ENCODE peak calls at places on chromosomes 6 and 20, in ten cellular contexts. D is activated T-helper 9 cell treated with anti-CD3 and anti-CD28 coated beads, Interleukin-2, amount 50 U/mL, for 16 hours; E is globus pallidus; C is midbrain; Y is mammary epithelial cell; B is NCI-H1694; I is NCI-H2081; Z is B cell; R is endothelial cell; Q is stimulated activated naive CD8-positive, alpha-beta T cell treated with anti-CD3 and anti-CD28 coated beads, Interleukin-15, Interleukin-2, amounts not matched to agents 100 U/mL and 50 U/mL, for 24 hours. K is an unnamed sample.

GRCh38 chr6:5044866-5045265 is 40.3 kb upstream of the PPP1R3G start:
- DNase-seq in D (no peak), E (no peak), C (no peak), Y (no peak), B (no peak), I (no peak), Z (no peak), R (no peak), Q (no peak), K (no peak)

GRCh38 chr20:57867807-57868206 is 158.0 kb upstream of the PMEPA1 start:
- DNase-seq in D (no peak), E (no peak), C (no peak), Y (no peak), B (no peak), I (no peak), Z (no peak), R (no peak), Q (no peak), K (no peak)

GRCh38 chr20:49603209-49603627 is 35.3 kb upstream of the PTGIS start:
- DNase-seq in D (no peak), E (no peak), C (no peak), Y (no peak), B (no peak), I (no peak), Z (no peak), R (peak), Q (no peak), K (no peak)

GRCh38 chr20:16978497-16978896 is 230.3 kb downstream of the OTOR start:
- DNase-seq in D (no peak), E (no peak), C (no peak), Y (peak), B (no peak), I (no peak), Z (no peak), R (no peak), Q (no peak), K (no peak)

GRCh38 chr6:15023448-15023847 is 222.4 kb upstream of the JARID2 start:
- DNase-seq in D (peak), E (no peak), C (no peak), Y (peak), B (no peak), I (no peak), Z (no peak), R (no peak), Q (peak), K (peak)

GRCh38 chr6:836276-836853 is 143.4 kb upstream of the EXOC2 start:
- DNase-seq in D (no peak), E (no peak), C (no peak), Y (peak), B (no peak), I (no peak), Z (no peak), R (no peak), Q (no peak), K (no peak)

GRCh38 chr6:50187212-50188055 is 137.7 kb upstream of the DEFB112 start:
- DNase-seq in D (no peak), E (no peak), C (no peak), Y (no peak), B (no peak), I (no peak), Z (no peak), R (no peak), Q (no peak), K (no peak)

GRCh38 chr6:170152989-170153388 is 137.9 kb downstream of the DLL1 start:
- DNase-seq in D (no peak), E (no peak), C (no peak), Y (peak), B (peak), I (peak), Z (no peak), R (no peak), Q (peak), K (no peak)

K was measured in stimulated activated CD4-positive, alpha-beta T cell treated with anti-CD3 and anti-CD28 coated beads, Interleukin-4, amount 100 ng/mL, for 4 hours.